ENCODE peak calls at places on chromosomes 4 and X, in eight cellular contexts. One of them, this sample, is unnamed.

GRCh38 chrX:13721371-13721770 is 13.0 kb downstream of the TRAPPC2 start:
- DNase-seq in psoas muscle: no peak
- DNase-seq in NCI-H1694: no peak
- DNase-seq in SK-N-MC: no peak
- DNase-seq in iris pigment epithelial cell: peak
- DNase-seq in upper lobe of left lung: no peak
- DNase-seq in skeletal muscle cell: no peak
- DNase-seq in brain pericyte: no peak
- DNase-seq in this sample: no peak

GRCh38 chr4:37735578-37735977 is 49.4 kb upstream of the RELL1 start:
- DNase-seq in upper lobe of left lung: peak
- DNase-seq in psoas muscle: no peak
- DNase-seq in iris pigment epithelial cell: no peak
- DNase-seq in skeletal muscle cell: no peak
- DNase-seq in SK-N-MC: no peak
- DNase-seq in brain pericyte: no peak
- DNase-seq in NCI-H1694: no peak
- DNase-seq in this sample: no peak

GRCh38 chrX:2488621-2489285 is 12.0 kb downstream of the DHRSX start:
- DNase-seq in skeletal muscle cell: no peak
- DNase-seq in psoas muscle: no peak
- DNase-seq in NCI-H1694: no peak
- DNase-seq in brain pericyte: no peak
- DNase-seq in upper lobe of left lung: no peak
- DNase-seq in SK-N-MC: no peak
- DNase-seq in iris pigment epithelial cell: no peak
- DNase-seq in this sample: no peak

GRCh38 chrX:153732406-153732805 is 7.8 kb downstream of the ABCD1 start:
- DNase-seq in NCI-H1694: no peak
- DNase-seq in psoas muscle: no peak
- DNase-seq in upper lobe of left lung: no peak
- DNase-seq in SK-N-MC: no peak
- DNase-seq in skeletal muscle cell: no peak
- DNase-seq in brain pericyte: no peak
- DNase-seq in iris pigment epithelial cell: no peak
- DNase-seq in this sample: no peak

GRCh38 chr4:54754394-54754793 is 96.6 kb downstream of the KIT start:
- DNase-seq in NCI-H1694: no peak
- DNase-seq in upper lobe of left lung: no peak
- DNase-seq in brain pericyte: no peak
- DNase-seq in psoas muscle: no peak
- DNase-seq in iris pigment epithelial cell: no peak
- DNase-seq in SK-N-MC: no peak
- DNase-seq in skeletal muscle cell: no peak
- DNase-seq in this sample: no peak

GRCh38 chr4:86961103-86961502 is 26.3 kb downstream of the AFF1 start:
- DNase-seq in iris pigment epithelial cell: no peak
- DNase-seq in brain pericyte: no peak
- DNase-seq in NCI-H1694: no peak
- DNase-seq in skeletal muscle cell: no peak
- DNase-seq in SK-N-MC: no peak
- DNase-seq in psoas muscle: no peak
- DNase-seq in upper lobe of left lung: no peak
- DNase-seq in this sample: no peak

GRCh38 chrX:22081475-22082092 is 49.5 kb downstream of the PHEX start:
- DNase-seq in iris pigment epithelial cell: peak
- DNase-seq in NCI-H1694: peak
- DNase-seq in skeletal muscle cell: no peak
- DNase-seq in psoas muscle: peak
- DNase-seq in brain pericyte: no peak
- DNase-seq in SK-N-MC: peak
- DNase-seq in upper lobe of left lung: peak
- DNase-seq in this sample: peak

GRCh38 chr4:76458829-76459228 is 23.8 kb downstream of the SHROOM3 start:
- DNase-seq in brain pericyte: no peak
- DNase-seq in SK-N-MC: no peak
- DNase-seq in skeletal muscle cell: no peak
- DNase-seq in upper lobe of left lung: no peak
- DNase-seq in NCI-H1694: no peak
- DNase-seq in iris pigment epithelial cell: peak
- DNase-seq in psoas muscle: no peak
- DNase-seq in this sample: no peak

GRCh38 chr4:170026253-170026991 is at the start of gene MFAP3L:
- DNase-seq in upper lobe of left lung: peak
- DNase-seq in skeletal muscle cell: peak
- DNase-seq in brain pericyte: peak
- DNase-seq in SK-N-MC: peak
- DNase-seq in NCI-H1694: peak
- DNase-seq in iris pigment epithelial cell: peak
- DNase-seq in psoas muscle: peak
- DNase-seq in this sample: peak

This sample was measured in DMS 273 treated with DMSO at 0.1 percent for 48 hours.